ENCODE peak calls at places on chromosomes 5 and 9, in four cellular contexts. R is germinal center, I is ecto neural progenitor cell, W is HFF-Myc. B is an unnamed sample.

GRCh38 chr5:179260324-179261070 is 84.8 kb downstream of the ADAMTS2 start:
- DNase-seq in R (no peak), I (no peak), W (no peak), B (no peak)

GRCh38 chr5:82011761-82012160 is 39.9 kb downstream of the ATG10 start:
- DNase-seq in R (no peak), I (no peak), W (no peak), B (no peak)

GRCh38 chr9:136808075-136808780 is 480 bp downstream of the RABL6 start:
- DNase-seq in R (peak), I (peak), W (no peak), B (peak)

GRCh38 chr5:54985301-54986268 is at the start of gene ESM1:
- DNase-seq in R (no peak), I (no peak), W (no peak), B (no peak)

GRCh38 chr9:134551176-134551575 is 90.4 kb upstream of the COL5A1 start:
- DNase-seq in R (no peak), I (no peak), W (no peak), B (no peak)

GRCh38 chr5:40428129-40428528 is 251.6 kb upstream of the PTGER4 start:
- DNase-seq in R (no peak), I (no peak), W (no peak), B (peak)

GRCh38 chr9:82202808-82203207 is 214.2 kb downstream of the SPATA31D1 start:
- DNase-seq in R (no peak), I (no peak), W (no peak), B (no peak)

GRCh38 chr9:19642256-19642655 is 146.6 kb downstream of the SLC24A2 start:
- DNase-seq in R (no peak), I (no peak), W (no peak), B (no peak)

GRCh38 chr9:93589688-93590087 is 13.3 kb downstream of the PHF2 start:
- DNase-seq in R (no peak), I (no peak), W (no peak), B (no peak)

GRCh38 chr5:179732918-179733763 is 519 bp downstream of the MAML1 start:
- DNase-seq in R (peak), I (peak), W (no peak), B (peak)

GRCh38 chr5:439181-439580 is 3.8 kb upstream of the EXOC3 start:
- DNase-seq in R (no peak), I (no peak), W (no peak), B (no peak)

GRCh38 chr9:77019810-77020437 is 469 bp downstream of the FOXB2 start:
- DNase-seq in R (no peak), I (peak), W (no peak), B (no peak)

GRCh38 chr9:77916410-77916819 is 115.2 kb downstream of the GNAQ start:
- DNase-seq in R (no peak), I (no peak), W (no peak), B (no peak)

GRCh38 chr9:113380869-113381378 is 4.1 kb upstream of the HDHD3 start:
- DNase-seq in R (no peak), I (no peak), W (no peak), B (no peak)

GRCh38 chr9:91663858-91664257 is 240.2 kb upstream of the NFIL3 start:
- DNase-seq in R (no peak), I (no peak), W (no peak), B (no peak)

GRCh38 chr5:96851312-96852062 is 24.8 kb upstream of the ERAP2 start:
- DNase-seq in R (no peak), I (no peak), W (no peak), B (no peak)

GRCh38 chr9:124779368-124780059 is 2.6 kb downstream of the OLFML2A start:
- DNase-seq in R (no peak), I (no peak), W (peak), B (no peak)

GRCh38 chr9:124110307-124110915 is 98.8 kb downstream of the LHX2 start:
- DNase-seq in R (peak), I (peak), W (no peak), B (no peak)

GRCh38 chr5:10934789-10935355 is 173.8 kb upstream of the DAP start:
- DNase-seq in R (no peak), I (no peak), W (no peak), B (no peak)

GRCh38 chr5:148469446-148470062 is 85.8 kb downstream of the FBXO38 start:
- DNase-seq in R (no peak), I (no peak), W (peak), B (no peak)

GRCh38 chr9:113436753-113437515 is 26.4 kb downstream of the C9orf43 start:
- DNase-seq in R (no peak), I (no peak), W (no peak), B (no peak)

GRCh38 chr5:174044855-174045254 is 651 bp upstream of the NSG2 start:
- DNase-seq in R (no peak), I (no peak), W (no peak), B (no peak)

GRCh38 chr5:97163360-97163764 is 19.7 kb downstream of the RIOK2 start:
- DNase-seq in R (peak), I (no peak), W (no peak), B (no peak)

GRCh38 chr9:119086590-119086989 is 282.6 kb downstream of the BRINP1 start:
- DNase-seq in R (no peak), I (no peak), W (no peak), B (no peak)

GRCh38 chr9:129336601-129337286 is 158.7 kb upstream of the IER5L start:
- DNase-seq in R (peak), I (no peak), W (no peak), B (no peak)

GRCh38 chr5:39526914-39527477 is 102.2 kb upstream of the DAB2 start:
- DNase-seq in R (no peak), I (no peak), W (no peak), B (no peak)

GRCh38 chr9:128927731-128928411 is 7.1 kb downstream of the PHYHD1 start:
- DNase-seq in R (peak), I (peak), W (no peak), B (peak)

GRCh38 chr5:5666076-5666365 is 243.5 kb downstream of the ICE1 start:
- DNase-seq in R (no peak), I (no peak), W (no peak), B (no peak)

GRCh38 chr9:134736791-134737489 is 95.3 kb downstream of the COL5A1 start:
- DNase-seq in R (no peak), I (no peak), W (no peak), B (no peak)

GRCh38 chr5:99543841-99544240 is 615.0 kb upstream of the CHD1 start:
- DNase-seq in R (no peak), I (no peak), W (no peak), B (no peak)

GRCh38 chr5:55151923-55152842 is 7.8 kb upstream of the GPX8 start:
- DNase-seq in R (no peak), I (no peak), W (peak), B (no peak)

B was measured in BE2C.